ENCODE peak calls at places on chromosomes 4 and X, in five cellular contexts. X, U, R, Y and K are unnamed samples.

GRCh38 chr4:112327950-112328349 is 30.8 kb downstream of the ALPK1 start:
- DNase-seq in X (no peak), U (peak), R (no peak), Y (no peak), K (peak)

GRCh38 chr4:146072381-146072780 is 103.1 kb upstream of the LSM6 start:
- DNase-seq in X (no peak), U (no peak), R (no peak), Y (no peak), K (no peak)

GRCh38 chrX:10089378-10089795 is 67.4 kb upstream of the CLCN4 start:
- DNase-seq in X (no peak), U (peak), R (no peak), Y (no peak), K (no peak)

GRCh38 chr4:78056265-78057129 is 626 bp upstream of the FRAS1 start:
- DNase-seq in X (peak), U (peak), R (peak), Y (peak), K (peak)

GRCh38 chrX:128929281-128930057 is 593.8 kb downstream of the SMARCA1 start:
- DNase-seq in X (no peak), U (no peak), R (no peak), Y (no peak), K (no peak)

GRCh38 chrX:19695884-19696283 is 180.6 kb upstream of the MAP3K15 start:
- DNase-seq in X (no peak), U (no peak), R (no peak), Y (no peak), K (no peak)

GRCh38 chr4:112296949-112297483 is at the start of gene ALPK1:
- DNase-seq in X (peak), U (peak), R (no peak), Y (no peak), K (peak)

GRCh38 chr4:185467101-185467500 is 4.4 kb downstream of the CCDC110 start:
- DNase-seq in X (no peak), U (peak), R (no peak), Y (no peak), K (no peak)

GRCh38 chr4:73704314-73705055 is 35.9 kb upstream of the CXCL8 start:
- DNase-seq in X (peak), U (peak), R (no peak), Y (peak), K (peak)

GRCh38 chr4:159219862-159220261 is 117.0 kb downstream of the RAPGEF2 start:
- DNase-seq in X (no peak), U (no peak), R (no peak), Y (no peak), K (no peak)

GRCh38 chr4:112830753-112831386 is 193.9 kb downstream of the LARP7 start:
- DNase-seq in X (no peak), U (no peak), R (no peak), Y (no peak), K (no peak)

GRCh38 chrX:97175147-97175546 is 291.4 kb downstream of the RPA4 start:
- DNase-seq in X (no peak), U (no peak), R (no peak), Y (no peak), K (no peak)

GRCh38 chr4:54073481-54073880 is 9.1 kb upstream of the CHIC2 start:
- DNase-seq in X (no peak), U (peak), R (no peak), Y (no peak), K (no peak)

GRCh38 chr4:128159967-128160366 is 98.9 kb downstream of the LARP1B start:
- DNase-seq in X (no peak), U (peak), R (no peak), Y (no peak), K (no peak)

GRCh38 chr4:173051697-173052096 is 116.9 kb upstream of the GALNT7 start:
- DNase-seq in X (no peak), U (peak), R (no peak), Y (no peak), K (no peak)

GRCh38 chrX:12021708-12022107 is 116.6 kb upstream of the FRMPD4 start:
- DNase-seq in X (no peak), U (no peak), R (no peak), Y (no peak), K (no peak)

GRCh38 chr4:119825696-119826095 is 197.1 kb upstream of the PDE5A start:
- DNase-seq in X (no peak), U (peak), R (no peak), Y (no peak), K (no peak)

GRCh38 chrX:10217218-10217617 is 60.4 kb downstream of the CLCN4 start:
- DNase-seq in X (no peak), U (no peak), R (no peak), Y (no peak), K (no peak)

GRCh38 chr4:105637409-105638258 is 70.9 kb downstream of the INTS12 start:
- DNase-seq in X (peak), U (peak), R (no peak), Y (peak), K (no peak)

GRCh38 chr4:68708566-68708965 is 38.1 kb upstream of the UGT2B15 start:
- DNase-seq in X (no peak), U (no peak), R (no peak), Y (no peak), K (no peak)

GRCh38 chr4:148415500-148415899 is 26.7 kb downstream of the NR3C2 start:
- DNase-seq in X (no peak), U (peak), R (no peak), Y (no peak), K (no peak)

GRCh38 chrX:72304877-72305276 is 837 bp downstream of the CITED1 start:
- DNase-seq in X (no peak), U (no peak), R (no peak), Y (no peak), K (no peak)

GRCh38 chr4:6427439-6428090 is 44.8 kb downstream of the PPP2R2C start:
- DNase-seq in X (no peak), U (no peak), R (no peak), Y (no peak), K (no peak)

GRCh38 chr4:83266689-83267088 is 17.9 kb downstream of the COQ2 start:
- DNase-seq in X (no peak), U (no peak), R (no peak), Y (no peak), K (no peak)

GRCh38 chrX:97252111-97252510 is 368.4 kb downstream of the RPA4 start:
- DNase-seq in X (no peak), U (no peak), R (no peak), Y (no peak), K (no peak)

GRCh38 chr4:6453688-6453990 is 18.8 kb downstream of the PPP2R2C start:
- DNase-seq in X (no peak), U (no peak), R (no peak), Y (no peak), K (no peak)

GRCh38 chr4:86894465-86894864 is 2.2 kb upstream of the C4orf36 start:
- DNase-seq in X (no peak), U (peak), R (no peak), Y (no peak), K (no peak)

GRCh38 chr4:99144070-99144469 is at the start of gene ADH4:
- DNase-seq in X (peak), U (peak), R (no peak), Y (no peak), K (no peak)

GRCh38 chr4:17769406-17770174 is 11.8 kb downstream of the FAM184B start:
- DNase-seq in X (no peak), U (no peak), R (no peak), Y (no peak), K (no peak)

GRCh38 chr4:71607780-71608673 is 175.9 kb downstream of the GC start:
- DNase-seq in X (no peak), U (peak), R (no peak), Y (no peak), K (peak)

GRCh38 chr4:71247706-71248105 is 91.1 kb upstream of the SLC4A4 start:
- DNase-seq in X (no peak), U (no peak), R (no peak), Y (no peak), K (no peak)

GRCh38 chrX:7347465-7347864 is 199.5 kb upstream of the PUDP start:
- DNase-seq in X (no peak), U (no peak), R (no peak), Y (no peak), K (no peak)

GRCh38 chrX:41334866-41335589 is 1.1 kb downstream of the DDX3X start:
- DNase-seq in X (peak), U (peak), R (no peak), Y (peak), K (peak)

GRCh38 chr4:145679520-145679919 is 426 bp upstream of the C4orf51 start:
- DNase-seq in X (no peak), U (peak), R (no peak), Y (peak), K (peak)

DNA sequence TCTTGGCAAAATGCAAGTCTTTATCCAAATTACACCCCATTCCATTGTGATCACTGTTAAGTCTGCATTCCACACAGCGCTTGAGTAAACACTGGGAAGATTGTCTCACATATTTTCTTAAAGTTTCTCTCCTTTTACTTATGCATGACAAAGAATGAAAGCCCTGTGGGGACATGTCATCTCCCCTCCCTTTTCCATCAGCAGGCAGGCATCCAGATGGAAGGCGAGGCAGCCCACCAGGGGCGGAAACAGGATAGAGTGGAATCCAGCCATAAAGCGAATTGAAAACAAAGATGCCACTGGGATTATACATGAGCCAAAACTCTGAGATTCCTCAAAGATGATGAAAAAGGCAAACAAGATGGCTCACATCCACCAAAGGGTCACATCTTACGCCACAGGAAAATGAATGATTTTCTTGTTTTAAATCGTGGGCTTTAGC is 78.2 kb downstream of the AFAP1 start:
- DNase-seq in X (no peak), U (peak), R (no peak), Y (no peak), K (peak)
- H3K27ac ChIP-seq in X (peak), U (peak), R (no peak), Y (no peak), K (peak)

DNA sequence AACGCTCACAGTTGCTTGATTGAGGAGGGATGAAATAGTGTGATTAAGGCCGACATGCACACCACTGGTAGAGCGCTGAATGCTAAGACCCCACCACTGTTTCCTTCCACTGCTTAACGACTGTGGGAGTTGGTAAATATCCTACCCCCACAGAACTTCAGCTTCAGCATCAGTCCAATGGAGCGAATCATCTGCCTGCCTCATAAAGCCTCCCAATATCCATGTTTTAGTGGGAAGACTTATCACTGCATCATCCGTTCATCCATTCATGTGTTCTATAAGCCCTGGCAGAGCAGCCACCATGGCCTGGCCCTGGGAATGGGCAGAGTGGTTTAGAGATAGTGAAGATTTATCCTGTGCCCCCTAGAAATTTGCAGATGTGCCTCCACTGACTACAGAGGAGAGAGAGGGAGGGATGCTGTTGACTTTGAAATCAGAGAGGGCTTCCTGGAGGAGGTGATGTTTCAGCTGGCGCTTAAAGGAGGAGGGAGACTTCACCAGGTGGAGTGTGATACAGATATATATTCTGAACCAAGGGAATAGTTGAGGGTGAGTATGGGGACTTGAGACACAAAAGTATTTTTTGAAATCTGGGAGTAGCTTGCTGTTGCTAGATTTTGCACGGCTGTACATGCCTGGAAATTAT is 71.9 kb upstream of the STX18 start:
- DNase-seq in X (no peak), U (peak), R (no peak), Y (no peak), K (no peak)
- TF ChIP-seq CTCF in X (no peak), U (no peak), R (no peak), Y (no peak), K (no peak)

DNA sequence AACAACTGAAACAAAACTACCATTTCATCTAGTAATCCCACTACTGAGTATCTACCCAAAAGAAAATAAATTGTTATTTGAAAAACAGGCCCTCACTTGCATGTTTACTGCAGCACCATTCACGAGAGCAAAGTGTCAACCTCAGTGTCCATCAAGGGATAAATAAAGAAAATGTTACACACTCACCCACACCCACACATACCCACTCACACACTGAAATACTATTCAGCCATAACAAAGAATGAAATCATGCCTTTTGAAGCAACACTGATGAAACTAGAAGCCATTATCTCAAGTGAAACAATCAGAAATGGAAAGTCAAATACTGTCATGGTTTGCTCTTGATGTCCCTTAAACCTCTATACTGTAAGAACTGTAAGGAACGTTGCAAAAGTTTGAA is 44.8 kb upstream of the CLNK start:
- DNase-seq in X (no peak), U (no peak), R (no peak), Y (no peak), K (no peak)
- H3K27ac ChIP-seq in X (no peak), U (no peak), R (no peak), Y (no peak), K (no peak)

GRCh38 chr4:38188136-38188535 is 227.9 kb downstream of the PTTG2 start:
- DNase-seq in X (no peak), U (no peak), R (no peak), Y (no peak), K (no peak)

GRCh38 chr4:38185406-38185805 is 225.2 kb downstream of the PTTG2 start:
- DNase-seq in X (no peak), U (no peak), R (no peak), Y (no peak), K (no peak)

GRCh38 chr4:38180456-38180855 is 220.3 kb downstream of the PTTG2 start:
- DNase-seq in X (no peak), U (peak), R (no peak), Y (no peak), K (no peak)

GRCh38 chr4:38182334-38182998 is 222.3 kb downstream of the PTTG2 start:
- DNase-seq in X (no peak), U (no peak), R (no peak), Y (no peak), K (no peak)

DNA sequence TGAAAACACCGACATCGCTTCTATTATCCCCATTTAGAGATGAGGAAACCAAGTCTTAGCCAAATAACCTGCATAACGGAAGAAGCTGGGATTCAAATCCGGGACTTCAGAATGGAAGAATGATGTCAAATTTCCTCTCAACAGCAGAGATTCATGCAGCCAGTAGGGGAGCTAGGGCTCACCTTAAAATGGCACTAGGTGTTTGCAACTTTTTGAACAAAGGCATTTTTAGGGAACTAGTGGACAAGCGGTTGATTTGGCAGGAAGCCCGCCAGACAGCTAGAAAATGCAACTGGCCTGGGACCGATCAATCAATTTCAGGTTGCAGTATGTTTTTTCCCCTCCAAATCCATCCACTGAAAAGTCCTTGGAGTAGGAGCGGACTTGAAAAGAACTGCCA is 224.2 kb downstream of the PTTG2 start:
- DNase-seq in X (no peak), U (no peak), R (no peak), Y (no peak), K (no peak)
- TF ChIP-seq CTCF in X (no peak), U (peak), R (no peak), Y (no peak), K (no peak)

GRCh38 chr4:40276541-40276940 is 58.6 kb upstream of the CHRNA9 start:
- DNase-seq in X (no peak), U (no peak), R (no peak), Y (no peak), K (no peak)
- H3K27ac ChIP-seq in X (no peak), U (no peak), R (no peak), Y (no peak), K (no peak)

GRCh38 chrX:21766101-21766500 is 8.2 kb upstream of the SMPX start:
- DNase-seq in X (no peak), U (no peak), R (no peak), Y (no peak), K (no peak)

GRCh38 chrX:21770631-21771321 is 12.9 kb upstream of the SMPX start:
- DNase-seq in X (no peak), U (no peak), R (no peak), Y (no peak), K (no peak)
- TF ChIP-seq CTCF in X (no peak), U (no peak), R (no peak), Y (no peak), K (no peak)

GRCh38 chrX:14916017-14916674 is 42.9 kb downstream of the MOSPD2 start:
- DNase-seq in X (no peak), U (peak), R (no peak), Y (no peak), K (no peak)

GRCh38 chrX:14920196-14920595 is 47.0 kb downstream of the MOSPD2 start:
- DNase-seq in X (no peak), U (peak), R (no peak), Y (no peak), K (no peak)

GRCh38 chrX:14919421-14919820 is 46.2 kb downstream of the MOSPD2 start:
- DNase-seq in X (no peak), U (no peak), R (no peak), Y (no peak), K (no peak)

GRCh38 chrX:14913241-14913640 is 40.0 kb downstream of the MOSPD2 start:
- DNase-seq in X (no peak), U (peak), R (no peak), Y (peak), K (no peak)

GRCh38 chrX:14915596-14915995 is 42.4 kb downstream of the MOSPD2 start:
- DNase-seq in X (no peak), U (peak), R (no peak), Y (no peak), K (no peak)
- H3K27ac ChIP-seq in X (no peak), U (peak), R (no peak), Y (no peak), K (no peak)

DNA sequence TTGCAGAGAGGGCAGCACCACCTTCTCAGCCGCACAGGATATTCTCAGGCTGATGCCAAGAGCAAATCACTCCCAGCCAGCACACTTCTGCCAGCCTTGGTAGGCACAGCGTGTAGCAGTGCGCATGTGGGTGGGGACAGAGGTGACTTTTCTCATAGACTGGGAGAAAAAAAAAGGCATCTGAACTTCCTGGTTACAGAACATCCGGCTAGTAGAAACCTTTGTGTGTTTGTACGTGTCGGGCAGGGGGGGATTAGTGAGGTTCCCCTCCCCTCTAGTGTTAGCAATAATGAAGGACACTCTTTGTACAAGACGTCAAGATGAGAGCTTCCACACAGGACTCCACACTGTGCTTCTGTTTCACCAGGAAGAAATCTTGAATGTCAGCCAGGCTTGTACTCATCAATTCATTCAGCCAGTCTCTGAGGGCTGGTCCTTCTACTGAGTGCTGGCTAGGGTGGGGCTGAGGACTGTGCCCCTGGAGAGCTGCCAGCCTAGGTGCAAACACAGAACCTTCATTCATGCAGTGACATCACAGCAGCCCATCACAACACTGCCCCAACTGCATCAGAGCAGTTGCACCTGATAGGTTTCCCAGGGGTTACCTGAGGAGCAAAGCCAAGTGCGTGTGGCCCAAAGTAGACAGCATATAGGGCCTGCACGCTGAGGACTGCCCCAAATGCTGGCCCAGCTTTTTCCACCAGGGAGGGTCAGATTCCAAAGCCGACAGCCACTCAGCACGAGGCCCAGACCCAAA is 34.7 kb downstream of the SLC25A5 start:
- DNase-seq in X (no peak), U (peak), R (no peak), Y (peak), K (peak)
- TF ChIP-seq CTCF in X (no peak), U (no peak), R (no peak), Y (no peak), K (no peak)

GRCh38 chr4:36267491-36268254 is 13.7 kb upstream of the DTHD1 start:
- DNase-seq in X (no peak), U (no peak), R (no peak), Y (no peak), K (no peak)
- H3K27ac ChIP-seq in X (no peak), U (no peak), R (no peak), Y (no peak), K (no peak)